ENCODE peak calls at places on chromosome 18, in six cellular contexts. W, R, X, G, N and D are unnamed samples.

GRCh38 chr18:11004951-11005350 is 144.4 kb downstream of the PIEZO2 start:
- DNase-seq in W (no peak), R (no peak), X (no peak), G (no peak), N (no peak), D (peak; percentile 46)

GRCh38 chr18:33805592-33805991 is 227.6 kb downstream of the ASXL3 start:
- DNase-seq in W (no peak), R (no peak), X (no peak), G (no peak), N (no peak), D (no peak)

GRCh38 chr18:31281437-31281836 is 36.5 kb upstream of the DSG1 start:
- DNase-seq in W (no peak), R (no peak), X (no peak), G (no peak), N (no peak), D (no peak)

GRCh38 chr18:25299426-25299825 is 52.5 kb downstream of the ZNF521 start:
- DNase-seq in W (no peak), R (peak; percentile 69), X (no peak), G (no peak), N (no peak), D (no peak)

GRCh38 chr18:36354989-36355388 is 57.5 kb downstream of the FHOD3 start:
- DNase-seq in W (no peak), R (peak; percentile 92), X (no peak), G (no peak), N (peak; percentile 11), D (no peak)

GRCh38 chr18:48563027-48563426 is 24.2 kb downstream of the CTIF start:
- DNase-seq in W (no peak), R (peak; percentile 95), X (no peak), G (no peak), N (no peak), D (no peak)

GRCh38 chr18:34322365-34323289 is 97.9 kb upstream of the NOL4 start:
- DNase-seq in W (no peak), R (peak; percentile 40), X (peak; percentile 51), G (peak; percentile 19), N (peak; percentile 15), D (peak; percentile 77)

GRCh38 chr18:53541924-53542323 is 682.5 kb downstream of the MBD2 start:
- DNase-seq in W (no peak), R (peak; percentile 25), X (no peak), G (no peak), N (no peak), D (no peak)

GRCh38 chr18:3499498-3499897 is 49.5 kb downstream of the TGIF1 start:
- DNase-seq in W (no peak), R (no peak), X (no peak), G (no peak), N (no peak), D (no peak)

GRCh38 chr18:78273876-78274275 is 705.7 kb upstream of the SALL3 start:
- DNase-seq in W (no peak), R (no peak), X (no peak), G (no peak), N (no peak), D (no peak)

GRCh38 chr18:505483-506122 is 5.1 kb upstream of the COLEC12 start:
- DNase-seq in W (no peak), R (no peak), X (no peak), G (peak; percentile 77), N (no peak), D (no peak)

GRCh38 chr18:64171576-64171975 is 22.7 kb upstream of the LINC00305 start:
- DNase-seq in W (no peak), R (no peak), X (no peak), G (no peak), N (no peak), D (no peak)

GRCh38 chr18:66872277-66872676 is 268.4 kb upstream of the CDH19 start:
- DNase-seq in W (no peak), R (no peak), X (no peak), G (no peak), N (no peak), D (peak; percentile 30)

GRCh38 chr18:57813245-57813644 is 10.1 kb upstream of the ATP8B1 start:
- DNase-seq in W (no peak), R (peak; percentile 96), X (no peak), G (no peak), N (no peak), D (no peak)

GRCh38 chr18:42155024-42155423 is 200.0 kb downstream of the PIK3C3 start:
- DNase-seq in W (no peak), R (no peak), X (no peak), G (no peak), N (no peak), D (no peak)

GRCh38 chr18:64678048-64678447 is 529.2 kb upstream of the LINC00305 start:
- DNase-seq in W (no peak), R (no peak), X (peak; percentile 38), G (no peak), N (no peak), D (no peak)

GRCh38 chr18:48875942-48876511 is 74.7 kb downstream of the SMAD7 start:
- DNase-seq in W (no peak), R (no peak), X (no peak), G (no peak), N (no peak), D (no peak)

GRCh38 chr18:22020867-22021370 is 148.5 kb upstream of the GATA6 start:
- DNase-seq in W (no peak), R (no peak), X (no peak), G (no peak), N (no peak), D (no peak)

GRCh38 chr18:50009772-50010171 is 185.2 kb downstream of the MYO5B start:
- DNase-seq in W (peak; percentile 15), R (peak; percentile 60), X (peak; percentile 12), G (peak; percentile 45), N (peak; percentile 56), D (peak; percentile 82)

GRCh38 chr18:74040459-74041332 is 106.9 kb downstream of the FBXO15 start:
- DNase-seq in W (peak; percentile 16), R (peak; percentile 26), X (peak; percentile 49), G (peak; percentile 65), N (peak; percentile 78), D (peak; percentile 52)

GRCh38 chr18:3283253-3283863 is 21.4 kb downstream of the MYL12B start:
- DNase-seq in W (no peak), R (no peak), X (no peak), G (no peak), N (no peak), D (peak; percentile 70)

GRCh38 chr18:72160504-72161445 is 383.4 kb downstream of the CBLN2 start:
- DNase-seq in W (no peak), R (no peak), X (peak; percentile 78), G (no peak), N (no peak), D (no peak)

GRCh38 chr18:9549405-9549804 is 65.0 kb downstream of the PPP4R1 start:
- DNase-seq in W (no peak), R (no peak), X (no peak), G (no peak), N (no peak), D (peak; percentile 3)

GRCh38 chr18:24631238-24632025 is 171.0 kb downstream of the HRH4 start:
- DNase-seq in W (no peak), R (no peak), X (no peak), G (no peak), N (peak; percentile 8), D (no peak)

GRCh38 chr18:11183621-11184020 is 34.3 kb upstream of the PIEZO2 start:
- DNase-seq in W (no peak), R (no peak), X (no peak), G (no peak), N (no peak), D (no peak)

GRCh38 chr18:70559446-70559845 is 270.6 kb downstream of the SOCS6 start:
- DNase-seq in W (no peak), R (no peak), X (no peak), G (no peak), N (no peak), D (no peak)

GRCh38 chr18:33495278-33495677 is 54.8 kb upstream of the CCDC178 start:
- DNase-seq in W (no peak), R (peak; percentile 58), X (peak; percentile 70), G (peak; percentile 14), N (no peak), D (peak; percentile 45)

GRCh38 chr18:79218605-79219195 is 149.5 kb downstream of the ATP9B start:
- DNase-seq in W (no peak), R (no peak), X (no peak), G (no peak), N (no peak), D (no peak)

GRCh38 chr18:79579807-79580480 is 99.7 kb upstream of the CTDP1 start:
- DNase-seq in W (no peak), R (no peak), X (no peak), G (no peak), N (no peak), D (no peak)